ENCODE peak calls at places on chromosomes 13 and 19, in six cellular contexts. One of them, this sample, is unnamed.

GRCh38 chr19:38228491-38229439 is 4.7 kb upstream of the DPF1 start:
- DNase-seq in cardiac fibroblast: no peak
- DNase-seq in breast epithelium: no peak
- DNase-seq in fibroblast of mammary gland: no peak
- DNase-seq in tibial nerve: no peak
- DNase-seq in astrocyte of the spinal cord: no peak
- DNase-seq in this sample: no peak

GRCh38 chr13:93080587-93080986 is 146.0 kb upstream of the GPC6 start:
- DNase-seq in breast epithelium: no peak
- DNase-seq in cardiac fibroblast: peak; percentile 28
- DNase-seq in tibial nerve: no peak
- DNase-seq in astrocyte of the spinal cord: peak; percentile 57
- DNase-seq in fibroblast of mammary gland: no peak
- DNase-seq in this sample: no peak

GRCh38 chr13:48068036-48068435 is 26.9 kb downstream of the MED4 start:
- DNase-seq in fibroblast of mammary gland: no peak
- DNase-seq in cardiac fibroblast: no peak
- DNase-seq in breast epithelium: no peak
- DNase-seq in tibial nerve: no peak
- DNase-seq in astrocyte of the spinal cord: no peak
- DNase-seq in this sample: no peak

GRCh38 chr13:41148421-41149283 is 16.1 kb upstream of the KBTBD6 start:
- DNase-seq in breast epithelium: no peak
- DNase-seq in cardiac fibroblast: no peak
- DNase-seq in astrocyte of the spinal cord: no peak
- DNase-seq in fibroblast of mammary gland: no peak
- DNase-seq in tibial nerve: no peak
- DNase-seq in this sample: no peak

GRCh38 chr13:63636231-63636993 is 2220.8 kb upstream of the PCDH20 start:
- DNase-seq in cardiac fibroblast: peak; percentile 7
- DNase-seq in astrocyte of the spinal cord: peak; percentile 23
- DNase-seq in breast epithelium: no peak
- DNase-seq in tibial nerve: no peak
- DNase-seq in fibroblast of mammary gland: no peak
- DNase-seq in this sample: no peak

GRCh38 chr13:85148009-85148408 is 651.2 kb downstream of the SLITRK6 start:
- DNase-seq in breast epithelium: no peak
- DNase-seq in cardiac fibroblast: no peak
- DNase-seq in astrocyte of the spinal cord: peak; percentile 11
- DNase-seq in tibial nerve: no peak
- DNase-seq in fibroblast of mammary gland: no peak
- DNase-seq in this sample: no peak

GRCh38 chr19:22422220-22422619 is at the start of gene ZNF98:
- DNase-seq in tibial nerve: peak; percentile 9
- DNase-seq in cardiac fibroblast: no peak
- DNase-seq in breast epithelium: peak; percentile 64
- DNase-seq in fibroblast of mammary gland: no peak
- DNase-seq in astrocyte of the spinal cord: no peak
- DNase-seq in this sample: no peak

GRCh38 chr13:30618186-30618937 is 642 bp downstream of the USPL1 start:
- DNase-seq in tibial nerve: no peak
- DNase-seq in cardiac fibroblast: no peak
- DNase-seq in astrocyte of the spinal cord: no peak
- DNase-seq in fibroblast of mammary gland: no peak
- DNase-seq in breast epithelium: no peak
- DNase-seq in this sample: no peak

GRCh38 chr13:51523082-51523518 is 61.2 kb upstream of the WDFY2 start:
- DNase-seq in tibial nerve: no peak
- DNase-seq in cardiac fibroblast: peak; percentile 79
- DNase-seq in astrocyte of the spinal cord: peak; percentile 60
- DNase-seq in fibroblast of mammary gland: peak; percentile 88
- DNase-seq in breast epithelium: peak; percentile 28
- DNase-seq in this sample: no peak

GRCh38 chr13:74574964-74575728 is 440.9 kb upstream of the KLF12 start:
- DNase-seq in breast epithelium: no peak
- DNase-seq in astrocyte of the spinal cord: peak; percentile 13
- DNase-seq in fibroblast of mammary gland: no peak
- DNase-seq in cardiac fibroblast: peak; percentile 6
- DNase-seq in tibial nerve: no peak
- DNase-seq in this sample: no peak
- TF ChIP-seq CTCF in breast epithelium: no peak
- TF ChIP-seq CTCF in astrocyte of the spinal cord: peak; percentile 1
- TF ChIP-seq CTCF in fibroblast of mammary gland: no peak
- TF ChIP-seq CTCF in cardiac fibroblast: peak; percentile 16
- TF ChIP-seq CTCF in tibial nerve: no peak
- TF ChIP-seq CTCF in this sample: no peak

GRCh38 chr19:33392341-33393285 is 19.1 kb downstream of the CEBPG start:
- DNase-seq in cardiac fibroblast: no peak
- DNase-seq in breast epithelium: no peak
- DNase-seq in tibial nerve: no peak
- DNase-seq in fibroblast of mammary gland: no peak
- DNase-seq in astrocyte of the spinal cord: no peak
- DNase-seq in this sample: no peak

GRCh38 chr19:33390908-33391630 is 17.6 kb downstream of the CEBPG start:
- DNase-seq in breast epithelium: no peak
- DNase-seq in cardiac fibroblast: no peak
- DNase-seq in fibroblast of mammary gland: no peak
- DNase-seq in tibial nerve: no peak
- DNase-seq in astrocyte of the spinal cord: no peak
- DNase-seq in this sample: no peak

GRCh38 chr19:33390120-33390907 is 16.8 kb downstream of the CEBPG start:
- DNase-seq in breast epithelium: peak; percentile 56
- DNase-seq in astrocyte of the spinal cord: no peak
- DNase-seq in tibial nerve: peak; percentile 57
- DNase-seq in cardiac fibroblast: peak; percentile 25
- DNase-seq in fibroblast of mammary gland: peak; percentile 20
- DNase-seq in this sample: no peak

GRCh38 chr19:33393286-33394005 is 19.9 kb downstream of the CEBPG start:
- DNase-seq in breast epithelium: no peak
- DNase-seq in tibial nerve: no peak
- DNase-seq in cardiac fibroblast: no peak
- DNase-seq in fibroblast of mammary gland: no peak
- DNase-seq in astrocyte of the spinal cord: no peak
- DNase-seq in this sample: no peak

GRCh38 chr19:33391631-33392249 is 18.2 kb downstream of the CEBPG start:
- DNase-seq in cardiac fibroblast: no peak
- DNase-seq in breast epithelium: no peak
- DNase-seq in astrocyte of the spinal cord: no peak
- DNase-seq in fibroblast of mammary gland: no peak
- DNase-seq in tibial nerve: no peak
- DNase-seq in this sample: no peak
- TF ChIP-seq CTCF in cardiac fibroblast: no peak
- TF ChIP-seq CTCF in breast epithelium: no peak
- TF ChIP-seq CTCF in astrocyte of the spinal cord: no peak
- TF ChIP-seq CTCF in fibroblast of mammary gland: no peak
- TF ChIP-seq CTCF in tibial nerve: no peak
- TF ChIP-seq CTCF in this sample: no peak

GRCh38 chr19:23597661-23598060 is 89.4 kb downstream of the ZNF675 start:
- DNase-seq in breast epithelium: no peak
- DNase-seq in tibial nerve: no peak
- DNase-seq in fibroblast of mammary gland: no peak
- DNase-seq in cardiac fibroblast: no peak
- DNase-seq in astrocyte of the spinal cord: no peak
- DNase-seq in this sample: no peak
- TF ChIP-seq CTCF in breast epithelium: no peak
- TF ChIP-seq CTCF in tibial nerve: no peak
- TF ChIP-seq CTCF in fibroblast of mammary gland: no peak
- TF ChIP-seq CTCF in cardiac fibroblast: no peak
- TF ChIP-seq CTCF in astrocyte of the spinal cord: no peak
- TF ChIP-seq CTCF in this sample: no peak

DNA sequence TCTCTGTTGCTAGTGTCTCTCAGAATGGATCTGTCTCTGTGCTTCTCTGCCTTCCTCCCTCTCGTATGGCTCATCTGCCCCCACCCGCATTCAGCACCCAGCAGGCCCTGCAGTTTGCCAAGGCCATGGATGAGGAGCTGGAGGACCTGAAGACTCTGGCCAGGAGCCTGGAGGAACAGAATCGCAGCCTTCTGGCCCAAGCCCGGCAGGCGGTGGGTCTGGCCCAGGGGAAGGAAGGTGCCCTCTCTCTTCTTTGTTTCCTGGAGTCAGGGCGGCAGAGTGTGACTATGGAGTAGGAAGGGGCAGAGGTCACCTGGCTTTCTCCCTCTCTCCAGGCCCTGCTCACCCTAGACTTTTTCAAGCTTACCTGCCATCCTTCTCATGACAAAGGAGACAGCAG is 10.9 kb downstream of the KASH5 start:
- DNase-seq in tibial nerve: no peak
- DNase-seq in cardiac fibroblast: no peak
- DNase-seq in astrocyte of the spinal cord: no peak
- DNase-seq in breast epithelium: no peak
- DNase-seq in fibroblast of mammary gland: no peak
- DNase-seq in this sample: no peak
- TF ChIP-seq CTCF in tibial nerve: no peak
- TF ChIP-seq CTCF in cardiac fibroblast: no peak
- TF ChIP-seq CTCF in astrocyte of the spinal cord: no peak
- TF ChIP-seq CTCF in breast epithelium: no peak
- TF ChIP-seq CTCF in fibroblast of mammary gland: no peak
- TF ChIP-seq CTCF in this sample: no peak

DNA sequence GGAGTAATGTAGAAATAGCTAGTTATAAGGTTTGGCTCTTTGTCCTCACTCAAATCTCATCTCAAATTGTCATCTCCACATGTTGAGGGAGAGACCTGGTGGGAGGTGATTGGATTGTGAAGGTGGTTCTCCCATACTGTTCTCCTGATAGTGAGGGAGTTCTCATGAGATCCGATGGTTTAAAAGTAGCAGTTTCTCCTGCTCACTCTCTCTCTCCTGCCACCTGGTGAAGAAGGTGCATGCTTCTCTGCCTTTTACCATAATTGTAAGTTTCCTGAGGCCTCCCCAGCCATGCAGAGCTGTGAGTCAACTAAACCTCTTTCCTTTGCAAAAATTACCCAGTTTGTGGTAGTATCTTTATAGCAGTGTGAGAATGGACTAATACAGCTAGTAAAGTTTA is 849.4 kb downstream of the DACH1 start:
- DNase-seq in tibial nerve: no peak
- DNase-seq in cardiac fibroblast: no peak
- DNase-seq in astrocyte of the spinal cord: no peak
- DNase-seq in fibroblast of mammary gland: no peak
- DNase-seq in breast epithelium: no peak
- DNase-seq in this sample: no peak
- TF ChIP-seq CTCF in tibial nerve: no peak
- TF ChIP-seq CTCF in cardiac fibroblast: no peak
- TF ChIP-seq CTCF in astrocyte of the spinal cord: no peak
- TF ChIP-seq CTCF in fibroblast of mammary gland: no peak
- TF ChIP-seq CTCF in breast epithelium: no peak
- TF ChIP-seq CTCF in this sample: no peak

DNA sequence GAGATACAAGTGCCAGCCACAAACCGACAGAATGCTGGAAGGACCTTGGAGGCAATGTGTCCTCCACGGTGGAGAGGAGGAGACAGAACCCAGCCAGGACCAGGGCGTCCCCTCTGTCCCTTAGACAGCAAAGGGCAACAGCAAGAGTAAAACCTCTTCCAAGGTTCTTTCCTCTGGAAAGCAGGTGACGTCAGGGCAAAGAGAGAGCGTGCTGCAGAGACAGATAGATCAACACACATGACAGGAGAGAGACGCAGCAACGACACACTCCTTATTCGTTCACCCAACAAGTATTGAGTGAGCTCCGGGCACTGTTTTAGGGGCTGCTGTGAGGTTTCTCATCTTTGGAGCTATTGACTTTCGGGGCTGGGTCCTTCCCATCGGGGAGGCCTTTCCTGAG is 1.3 kb upstream of the GALP start:
- DNase-seq in astrocyte of the spinal cord: no peak
- DNase-seq in cardiac fibroblast: no peak
- DNase-seq in tibial nerve: no peak
- DNase-seq in breast epithelium: no peak
- DNase-seq in fibroblast of mammary gland: no peak
- DNase-seq in this sample: no peak
- TF ChIP-seq CTCF in astrocyte of the spinal cord: no peak
- TF ChIP-seq CTCF in cardiac fibroblast: no peak
- TF ChIP-seq CTCF in tibial nerve: no peak
- TF ChIP-seq CTCF in breast epithelium: no peak
- TF ChIP-seq CTCF in fibroblast of mammary gland: no peak
- TF ChIP-seq CTCF in this sample: no peak

DNA sequence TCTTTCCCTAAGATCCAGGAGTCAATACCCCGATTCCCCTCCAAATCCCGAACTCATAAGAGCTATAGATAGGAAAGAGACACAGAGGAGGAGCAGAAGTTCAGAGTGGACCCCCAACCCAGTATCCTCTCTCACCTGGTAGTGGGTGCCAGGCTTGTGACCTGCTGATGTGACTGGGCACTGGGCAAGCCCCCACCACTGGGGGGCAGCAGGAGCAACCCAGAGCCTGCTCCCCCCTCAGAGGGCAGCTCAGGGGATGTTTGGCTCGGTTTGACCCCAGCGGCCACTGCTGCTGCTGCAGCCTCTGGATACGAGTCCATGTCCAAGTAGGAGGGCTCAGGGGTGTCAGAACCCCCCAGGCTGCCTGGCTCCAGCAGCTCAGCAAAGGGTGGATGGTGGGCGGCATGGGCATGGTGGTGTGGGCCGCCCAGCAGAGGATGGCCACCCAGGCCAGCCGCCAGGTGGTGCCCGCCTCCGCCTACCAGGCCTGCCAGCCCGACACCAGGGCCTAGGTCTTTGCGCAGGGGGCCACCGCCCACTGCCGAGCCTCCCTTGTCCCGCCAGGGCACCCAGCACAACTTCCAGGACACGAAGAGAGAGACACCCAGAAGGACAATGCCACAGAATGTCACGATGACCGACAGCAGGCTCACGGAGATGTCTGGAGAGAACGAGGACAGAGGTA is 7.4 kb downstream of the SYT3 start:
- DNase-seq in fibroblast of mammary gland: no peak
- DNase-seq in tibial nerve: no peak
- DNase-seq in astrocyte of the spinal cord: no peak
- DNase-seq in cardiac fibroblast: no peak
- DNase-seq in breast epithelium: no peak
- DNase-seq in this sample: no peak
- TF ChIP-seq CTCF in fibroblast of mammary gland: no peak
- TF ChIP-seq CTCF in tibial nerve: no peak
- TF ChIP-seq CTCF in astrocyte of the spinal cord: no peak
- TF ChIP-seq CTCF in cardiac fibroblast: peak; percentile 2
- TF ChIP-seq CTCF in breast epithelium: no peak
- TF ChIP-seq CTCF in this sample: no peak

GRCh38 chr13:97659602-97660001 is 225.6 kb downstream of the RAP2A start:
- DNase-seq in fibroblast of mammary gland: peak; percentile 21
- DNase-seq in tibial nerve: no peak
- DNase-seq in astrocyte of the spinal cord: peak; percentile 13
- DNase-seq in cardiac fibroblast: peak; percentile 6
- DNase-seq in breast epithelium: no peak
- DNase-seq in this sample: no peak
- TF ChIP-seq CTCF in fibroblast of mammary gland: peak; percentile 28
- TF ChIP-seq CTCF in tibial nerve: no peak
- TF ChIP-seq CTCF in astrocyte of the spinal cord: peak; percentile 31
- TF ChIP-seq CTCF in cardiac fibroblast: peak; percentile 8
- TF ChIP-seq CTCF in breast epithelium: no peak
- TF ChIP-seq CTCF in this sample: peak; percentile 34

DNA sequence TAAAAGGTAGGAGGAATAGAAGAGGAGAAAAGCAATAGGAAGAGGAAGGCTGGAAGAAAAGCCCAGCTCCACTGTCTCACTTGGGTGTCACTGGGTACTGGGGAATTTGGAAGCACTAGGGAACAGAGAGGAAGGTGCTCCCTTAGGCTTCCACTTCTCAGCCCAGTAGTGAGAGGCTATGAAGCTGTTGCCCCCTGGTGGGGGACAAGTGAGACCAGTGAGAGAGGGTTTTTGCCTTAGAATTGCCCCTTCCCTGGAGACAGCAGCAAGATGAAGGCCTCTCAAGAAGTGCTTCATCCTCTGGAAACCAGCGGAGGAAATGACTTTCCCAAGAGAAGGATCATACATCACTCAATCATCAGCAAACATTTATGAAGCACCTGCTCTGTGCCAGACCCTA is 4.7 kb upstream of the ZNF606 start:
- DNase-seq in breast epithelium: no peak
- DNase-seq in cardiac fibroblast: no peak
- DNase-seq in fibroblast of mammary gland: no peak
- DNase-seq in tibial nerve: no peak
- DNase-seq in astrocyte of the spinal cord: no peak
- DNase-seq in this sample: no peak
- TF ChIP-seq CTCF in breast epithelium: no peak
- TF ChIP-seq CTCF in cardiac fibroblast: peak; percentile 8
- TF ChIP-seq CTCF in fibroblast of mammary gland: peak; percentile 5
- TF ChIP-seq CTCF in tibial nerve: no peak
- TF ChIP-seq CTCF in astrocyte of the spinal cord: no peak
- TF ChIP-seq CTCF in this sample: no peak

This sample was measured in progenitor cell of endocrine pancreas.